ENCODE peak calls at places on chromosomes 11 and 22, in eight cellular contexts. One of them, this sample, is unnamed.

GRCh38 chr22:38792833-38793232 is 1.1 kb downstream of the DNAL4 start:
- DNase-seq in H4: no peak
- DNase-seq in right lobe of liver: no peak
- DNase-seq in M059J: peak; percentile 79
- DNase-seq in astrocyte of the spinal cord: peak; percentile 13
- DNase-seq in AG09309: no peak
- DNase-seq in GM10248: no peak
- DNase-seq in fibroblast of lung: peak; percentile 51
- DNase-seq in this sample: no peak

GRCh38 chr22:24986816-24987215 is 34.3 kb downstream of the KIAA1671 start:
- DNase-seq in AG09309: no peak
- DNase-seq in fibroblast of lung: no peak
- DNase-seq in right lobe of liver: no peak
- DNase-seq in H4: no peak
- DNase-seq in astrocyte of the spinal cord: no peak
- DNase-seq in M059J: no peak
- DNase-seq in GM10248: no peak
- DNase-seq in this sample: no peak

GRCh38 chr11:111402411-111402810 is 23.3 kb upstream of the POU2AF1 start:
- DNase-seq in fibroblast of lung: no peak
- DNase-seq in right lobe of liver: peak; percentile 66
- DNase-seq in astrocyte of the spinal cord: no peak
- DNase-seq in GM10248: no peak
- DNase-seq in H4: no peak
- DNase-seq in M059J: no peak
- DNase-seq in AG09309: no peak
- DNase-seq in this sample: peak; percentile 54

GRCh38 chr22:19271856-19272535 is 19.5 kb downstream of the CLTCL1 start:
- DNase-seq in right lobe of liver: peak; percentile 55
- DNase-seq in H4: peak; percentile 46
- DNase-seq in astrocyte of the spinal cord: peak; percentile 49
- DNase-seq in AG09309: no peak
- DNase-seq in fibroblast of lung: peak; percentile 74
- DNase-seq in GM10248: no peak
- DNase-seq in M059J: peak; percentile 89
- DNase-seq in this sample: no peak

GRCh38 chr11:2150206-2150847 is 10.7 kb downstream of the INS start:
- DNase-seq in M059J: peak; percentile 53
- DNase-seq in AG09309: peak; percentile 29
- DNase-seq in fibroblast of lung: peak; percentile 54
- DNase-seq in right lobe of liver: no peak
- DNase-seq in H4: peak; percentile 53
- DNase-seq in astrocyte of the spinal cord: peak; percentile 74
- DNase-seq in GM10248: no peak
- DNase-seq in this sample: no peak

GRCh38 chr11:69468236-69468635 is 13.2 kb upstream of the LINC01488 start:
- DNase-seq in astrocyte of the spinal cord: no peak
- DNase-seq in GM10248: no peak
- DNase-seq in right lobe of liver: no peak
- DNase-seq in H4: no peak
- DNase-seq in AG09309: no peak
- DNase-seq in fibroblast of lung: no peak
- DNase-seq in M059J: no peak
- DNase-seq in this sample: no peak

GRCh38 chr11:11320820-11321219 is 32.2 kb downstream of the CSNK2A3 start:
- DNase-seq in H4: no peak
- DNase-seq in astrocyte of the spinal cord: no peak
- DNase-seq in M059J: no peak
- DNase-seq in GM10248: no peak
- DNase-seq in right lobe of liver: no peak
- DNase-seq in fibroblast of lung: no peak
- DNase-seq in AG09309: no peak
- DNase-seq in this sample: no peak

GRCh38 chr11:27795955-27796861 is 96.0 kb upstream of the BDNF start:
- DNase-seq in astrocyte of the spinal cord: peak; percentile 49
- DNase-seq in M059J: peak; percentile 22
- DNase-seq in AG09309: no peak
- DNase-seq in fibroblast of lung: no peak
- DNase-seq in GM10248: no peak
- DNase-seq in H4: peak; percentile 20
- DNase-seq in right lobe of liver: no peak
- DNase-seq in this sample: no peak

GRCh38 chr22:32717337-32718240 is 83.9 kb upstream of the TIMP3 start:
- DNase-seq in AG09309: no peak
- DNase-seq in astrocyte of the spinal cord: no peak
- DNase-seq in right lobe of liver: no peak
- DNase-seq in M059J: no peak
- DNase-seq in H4: no peak
- DNase-seq in fibroblast of lung: peak; percentile 58
- DNase-seq in GM10248: no peak
- DNase-seq in this sample: no peak

GRCh38 chr11:95322546-95322945 is 91.5 kb upstream of the SESN3 start:
- DNase-seq in H4: no peak
- DNase-seq in right lobe of liver: no peak
- DNase-seq in M059J: no peak
- DNase-seq in GM10248: no peak
- DNase-seq in astrocyte of the spinal cord: peak; percentile 56
- DNase-seq in AG09309: no peak
- DNase-seq in fibroblast of lung: peak; percentile 88
- DNase-seq in this sample: no peak

GRCh38 chr11:71476926-71477636 is 24.1 kb downstream of the NADSYN1 start:
- DNase-seq in astrocyte of the spinal cord: no peak
- DNase-seq in H4: no peak
- DNase-seq in M059J: no peak
- DNase-seq in right lobe of liver: no peak
- DNase-seq in AG09309: no peak
- DNase-seq in GM10248: no peak
- DNase-seq in fibroblast of lung: no peak
- DNase-seq in this sample: no peak

GRCh38 chr11:89633125-89633695 is 76.9 kb upstream of the TRIM77 start:
- DNase-seq in astrocyte of the spinal cord: no peak
- DNase-seq in AG09309: no peak
- DNase-seq in GM10248: no peak
- DNase-seq in fibroblast of lung: no peak
- DNase-seq in H4: no peak
- DNase-seq in right lobe of liver: no peak
- DNase-seq in M059J: no peak
- DNase-seq in this sample: no peak

GRCh38 chr11:82858556-82859091 is 41.6 kb downstream of the PRCP start:
- DNase-seq in M059J: peak; percentile 85
- DNase-seq in fibroblast of lung: peak; percentile 78
- DNase-seq in astrocyte of the spinal cord: peak; percentile 59
- DNase-seq in AG09309: peak; percentile 33
- DNase-seq in H4: peak; percentile 8
- DNase-seq in right lobe of liver: no peak
- DNase-seq in GM10248: no peak
- DNase-seq in this sample: no peak